ENCODE peak calls at places on chromosomes 12 and 14, in six cellular contexts. B is activated T-cell treated with anti-CD3 and anti-CD28 coated beads for 48 hours, I is retinal pigment epithelial cell, R is gastrocnemius medialis, P is NCI-H748 treated with DMSO at 0.1 percent for 48 hours, C is heart right ventricle. S is an unnamed sample.

GRCh38 chr12:132411457-132411856 is 78.5 kb upstream of the FBRSL1 start:
- DNase-seq in B (no peak), I (no peak), R (no peak), P (no peak), C (no peak), S (no peak)

GRCh38 chr12:117134059-117134458 is 34.8 kb upstream of the TESC start:
- DNase-seq in B (peak), I (no peak), R (no peak), P (no peak), C (no peak), S (no peak)

GRCh38 chr12:47799357-47799955 is 20.2 kb downstream of the HDAC7 start:
- DNase-seq in B (no peak), I (no peak), R (peak), P (no peak), C (peak), S (no peak)

GRCh38 chr12:14769462-14769836 is 33.8 kb downstream of the WBP11 start:
- DNase-seq in B (peak), I (no peak), R (no peak), P (no peak), C (peak), S (no peak)

GRCh38 chr12:87924149-87924548 is 105.1 kb downstream of the C12orf50 start:
- DNase-seq in B (no peak), I (no peak), R (no peak), P (no peak), C (no peak), S (no peak)

GRCh38 chr12:56487448-56488040 is 417 bp downstream of the GLS2 start:
- DNase-seq in B (no peak), I (no peak), R (no peak), P (peak), C (peak), S (no peak)

GRCh38 chr12:42482086-42482819 is 107.3 kb downstream of the PRICKLE1 start:
- DNase-seq in B (no peak), I (no peak), R (no peak), P (peak), C (peak), S (no peak)

GRCh38 chr14:69547701-69548348 is 26.8 kb downstream of the CCDC177 start:
- DNase-seq in B (peak), I (no peak), R (no peak), P (no peak), C (no peak), S (no peak)

GRCh38 chr12:132649226-132649945 is 30.8 kb downstream of the P2RX2 start:
- DNase-seq in B (no peak), I (no peak), R (no peak), P (no peak), C (no peak), S (no peak)

GRCh38 chr12:108788911-108789310 is 57.6 kb upstream of the CORO1C start:
- DNase-seq in B (no peak), I (no peak), R (no peak), P (no peak), C (no peak), S (no peak)

GRCh38 chr14:78448483-78449094 is 278.4 kb downstream of the NRXN3 start:
- DNase-seq in B (peak), I (no peak), R (no peak), P (peak), C (peak), S (peak)

GRCh38 chr12:108689314-108690190 is 41.8 kb downstream of the CORO1C start:
- DNase-seq in B (peak), I (no peak), R (peak), P (no peak), C (peak), S (peak)

GRCh38 chr12:92737855-92738850 is 35.4 kb downstream of the PLEKHG7 start:
- DNase-seq in B (no peak), I (no peak), R (no peak), P (no peak), C (no peak), S (no peak)

GRCh38 chr12:15011162-15011561 is 38.3 kb downstream of the PDE6H start:
- DNase-seq in B (no peak), I (no peak), R (no peak), P (no peak), C (no peak), S (no peak)

GRCh38 chr14:106417224-106418049 is 891.1 kb downstream of the TMEM121 start:
- DNase-seq in B (peak), I (no peak), R (no peak), P (no peak), C (peak), S (peak)

GRCh38 chr14:50821471-50822464 is 9.2 kb downstream of the NIN start:
- DNase-seq in B (no peak), I (no peak), R (no peak), P (no peak), C (no peak), S (no peak)

GRCh38 chr14:91919814-91920213 is 27.7 kb downstream of the FBLN5 start:
- DNase-seq in B (no peak), I (no peak), R (peak), P (no peak), C (peak), S (no peak)

GRCh38 chr12:127570793-127571360 is 696.1 kb upstream of the TMEM132C start:
- DNase-seq in B (no peak), I (no peak), R (no peak), P (no peak), C (no peak), S (no peak)

GRCh38 chr12:55742719-55743130 is at the start of gene GDF11:
- DNase-seq in B (peak), I (no peak), R (peak), P (peak), C (peak), S (no peak)

GRCh38 chr12:7758346-7758745 is 6.7 kb upstream of the NANOGNB start:
- DNase-seq in B (no peak), I (no peak), R (no peak), P (no peak), C (no peak), S (no peak)

GRCh38 chr12:9900930-9901329 is 19.6 kb downstream of the KLRF2 start:
- DNase-seq in B (no peak), I (no peak), R (no peak), P (no peak), C (no peak), S (no peak)

GRCh38 chr12:49903700-49904423 is at the start of gene FAIM2:
- DNase-seq in B (peak), I (no peak), R (no peak), P (peak), C (peak), S (no peak)

GRCh38 chr12:12327802-12328201 is 22.2 kb downstream of the MANSC1 start:
- DNase-seq in B (no peak), I (no peak), R (no peak), P (peak), C (peak), S (peak)

GRCh38 chr14:92540472-92541048 is 27.0 kb downstream of the RIN3 start:
- DNase-seq in B (no peak), I (peak), R (peak), P (no peak), C (peak), S (peak)

GRCh38 chr12:65184858-65185229 is 15.5 kb downstream of the LEMD3 start:
- DNase-seq in B (no peak), I (no peak), R (no peak), P (no peak), C (no peak), S (no peak)

GRCh38 chr12:104316936-104317335 is 13.4 kb downstream of the EID3 start:
- DNase-seq in B (no peak), I (no peak), R (no peak), P (no peak), C (no peak), S (no peak)

GRCh38 chr14:106848330-106849121 is 1322.1 kb downstream of the TMEM121 start:
- DNase-seq in B (no peak), I (no peak), R (no peak), P (no peak), C (no peak), S (no peak)

GRCh38 chr12:83817730-83818129 is 1094.9 kb downstream of the SLC6A15 start:
- DNase-seq in B (no peak), I (no peak), R (no peak), P (no peak), C (no peak), S (no peak)

GRCh38 chr12:43501705-43502104 is 50.3 kb downstream of the ADAMTS20 start:
- DNase-seq in B (no peak), I (no peak), R (no peak), P (peak), C (no peak), S (peak)

GRCh38 chr12:103783744-103784664 is 57.0 kb downstream of the NT5DC3 start:
- DNase-seq in B (no peak), I (no peak), R (peak), P (no peak), C (peak), S (no peak)

GRCh38 chr12:104055686-104056388 is 5.8 kb upstream of the GLT8D2 start:
- DNase-seq in B (no peak), I (no peak), R (peak), P (peak), C (peak), S (no peak)

GRCh38 chr12:92444763-92445162 is 258.0 kb upstream of the PLEKHG7 start:
- DNase-seq in B (no peak), I (no peak), R (no peak), P (no peak), C (no peak), S (no peak)

GRCh38 chr12:28278960-28279359 is 88.7 kb downstream of the CCDC91 start:
- DNase-seq in B (no peak), I (no peak), R (no peak), P (no peak), C (no peak), S (no peak)

S was measured in HCT116.